ENCODE peak calls at places on chromosomes 13 and 19, in four cellular contexts. R is stimulated activated CD4-positive, alpha-beta T cell treated with anti-CD3 and anti-CD28 coated beads, Interleukin-1b, Interleukin-23, amount 100 ng/mL, for 1 hour; G is anterior cingulate cortex; F is nephron progenitor cell. K is an unnamed sample.

GRCh38 chr19:46451352-46451751 is 20.0 kb downstream of the PNMA8A start:
- DNase-seq in R (no peak), G (peak; percentile 49), F (no peak), K (no peak)

GRCh38 chr13:65943024-65943423 is 1287.1 kb downstream of the PCDH9 start:
- DNase-seq in R (no peak), G (no peak), F (no peak), K (no peak)

GRCh38 chr19:7063764-7064418 is 5.4 kb upstream of the MBD3L3 start:
- DNase-seq in R (no peak), G (no peak), F (no peak), K (no peak)

GRCh38 chr13:77919351-77920294 is 992 bp upstream of the EDNRB start:
- DNase-seq in R (no peak), G (peak; percentile 18), F (peak; percentile 46), K (no peak)

GRCh38 chr19:47239610-47240296 is 8.8 kb upstream of the BBC3 start:
- DNase-seq in R (no peak), G (peak; percentile 71), F (peak; percentile 83), K (peak; percentile 63)

GRCh38 chr13:67308004-67308772 is 78.1 kb upstream of the PCDH9 start:
- DNase-seq in R (no peak), G (no peak), F (no peak), K (no peak)

GRCh38 chr19:10252707-10253106 is 693 bp downstream of the MRPL4 start:
- DNase-seq in R (no peak), G (no peak), F (no peak), K (no peak)

GRCh38 chr19:51726049-51726448 is 2.3 kb upstream of the HAS1 start:
- DNase-seq in R (no peak), G (peak; percentile 84), F (no peak), K (no peak)

GRCh38 chr13:37618554-37618953 is 20.0 kb upstream of the POSTN start:
- DNase-seq in R (no peak), G (no peak), F (no peak), K (no peak)